ENCODE peak calls at places on chromosomes 5 and 9, in four cellular contexts. V is GM12878, F is K562, I is H1. R is an unnamed sample.

GRCh38 chr5:10564838-10565784 is 1.2 kb downstream of the ANKRD33B start:
- DNase-seq in I (peak), V (no peak), F (peak), R (no peak)

GRCh38 chr5:92559743-92560142 is 1021.3 kb downstream of the NR2F1-AS1 start:
- DNase-seq in V (no peak), I (no peak), F (no peak), R (no peak)

GRCh38 chr5:153084476-153084875 is 406.0 kb upstream of the GRIA1 start:
- DNase-seq in I (no peak), F (no peak), V (no peak), R (no peak)

GRCh38 chr9:127177221-127177620 is 54.8 kb upstream of the ANGPTL2 start:
- DNase-seq in I (no peak), V (no peak), F (no peak), R (no peak)

GRCh38 chr5:35626108-35626507 is 8.4 kb downstream of the SPEF2 start:
- DNase-seq in I (no peak), F (no peak), V (no peak), R (no peak)

GRCh38 chr9:121508415-121508814 is 8.8 kb upstream of the GGTA1 start:
- DNase-seq in I (no peak), V (no peak), F (no peak), R (no peak)

GRCh38 chr5:60340965-60341471 is 358.9 kb downstream of the DEPDC1B start:
- DNase-seq in I (no peak), F (no peak), V (peak), R (no peak)

GRCh38 chr9:38686923-38687322 is 33.0 kb downstream of the FAM240B start:
- DNase-seq in I (no peak), V (no peak), F (no peak), R (no peak)

GRCh38 chr5:45694255-45694834 is 1.8 kb downstream of the HCN1 start:
- DNase-seq in I (no peak), V (no peak), F (no peak), R (no peak)

GRCh38 chr5:126044111-126044668 is 379.0 kb upstream of the GRAMD2B start:
- DNase-seq in F (no peak), I (no peak), V (no peak), R (no peak)

GRCh38 chr5:164818440-164818839 is 1313.0 kb downstream of the MAT2B start:
- DNase-seq in V (no peak), I (no peak), F (no peak), R (no peak)
- TF ChIP-seq POLR2AphosphoS5 in V (no peak), I (no peak), F (no peak), R (no peak)

GRCh38 chr5:179805529-179806249 is 977 bp downstream of the MGAT4B start:
- DNase-seq in V (no peak), F (peak), I (no peak), R (peak)
- TF ChIP-seq POLR2A in V (peak), F (no peak), I (no peak), R (peak)

GRCh38 chr9:21060919-21061561 is 16.7 kb downstream of the IFNB1 start:
- DNase-seq in V (peak), F (no peak), I (no peak), R (no peak)
- TF ChIP-seq TAF1 in V (no peak), F (no peak), I (no peak), R (no peak)

DNA sequence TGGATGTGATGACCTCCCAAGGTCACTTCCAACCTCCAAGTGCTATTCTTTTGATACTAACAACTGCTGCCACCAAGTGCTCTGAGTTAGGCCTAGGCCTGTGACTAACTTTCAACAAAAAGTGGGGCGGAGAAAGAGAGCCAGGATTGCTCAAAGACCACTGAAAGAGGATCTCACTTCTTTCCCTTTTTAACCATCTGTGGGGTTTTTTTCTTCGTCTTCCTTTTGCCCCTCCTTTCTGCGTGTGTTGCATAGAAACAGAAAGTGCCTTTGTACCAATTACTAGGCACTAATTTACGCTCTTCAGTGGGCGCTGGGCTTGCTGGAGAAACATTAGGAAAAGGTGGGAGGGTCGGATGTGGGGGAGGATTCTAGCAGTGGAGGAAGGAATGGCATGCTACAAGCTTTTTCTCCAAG is 8.0 kb downstream of the KLF9 start:
- DNase-seq in F (no peak), V (no peak), I (no peak), R (peak)
- TF ChIP-seq POLR2AphosphoS5 in F (no peak), V (no peak), I (no peak), R (no peak)

GRCh38 chr5:124760608-124761390 is 14.4 kb upstream of the ZNF608 start:
- DNase-seq in I (no peak), F (no peak), V (no peak), R (no peak)
- TF ChIP-seq POLR2A in I (no peak), F (no peak), V (no peak), R (no peak)

GRCh38 chr5:1665231-1665630 is 134.4 kb downstream of the MRPL36 start:
- DNase-seq in V (no peak), F (no peak), I (no peak), R (no peak)
- TF ChIP-seq TAF1 in V (no peak), F (no peak), I (no peak), R (no peak)

GRCh38 chr5:114118511-114118910 is 243.4 kb upstream of the KCNN2 start:
- DNase-seq in F (no peak), I (no peak), V (no peak), R (no peak)

GRCh38 chr5:114120166-114120565 is 241.7 kb upstream of the KCNN2 start:
- DNase-seq in I (no peak), V (no peak), F (no peak), R (no peak)

GRCh38 chr5:114123654-114124053 is 238.2 kb upstream of the KCNN2 start:
- DNase-seq in I (no peak), V (no peak), F (no peak), R (no peak)

GRCh38 chr5:114116981-114117380 is 244.9 kb upstream of the KCNN2 start:
- DNase-seq in I (no peak), F (no peak), V (no peak), R (no peak)

GRCh38 chr5:114122852-114123251 is 239.0 kb upstream of the KCNN2 start:
- DNase-seq in F (no peak), I (no peak), V (no peak), R (no peak)
- TF ChIP-seq POLR2AphosphoS5 in F (no peak), I (no peak), V (no peak), R (no peak)

GRCh38 chr5:118987988-118988945 is at the start of gene DTWD2:
- DNase-seq in I (peak), V (peak), F (peak), R (peak)
- TF ChIP-seq POLR2A in I (peak), V (peak), F (peak), R (peak)

GRCh38 chr5:82168294-82168693 is 109.9 kb downstream of the RPS23 start:
- DNase-seq in I (no peak), F (no peak), V (no peak), R (no peak)
- TF ChIP-seq TAF1 in I (no peak), F (no peak), V (no peak), R (no peak)

DNA sequence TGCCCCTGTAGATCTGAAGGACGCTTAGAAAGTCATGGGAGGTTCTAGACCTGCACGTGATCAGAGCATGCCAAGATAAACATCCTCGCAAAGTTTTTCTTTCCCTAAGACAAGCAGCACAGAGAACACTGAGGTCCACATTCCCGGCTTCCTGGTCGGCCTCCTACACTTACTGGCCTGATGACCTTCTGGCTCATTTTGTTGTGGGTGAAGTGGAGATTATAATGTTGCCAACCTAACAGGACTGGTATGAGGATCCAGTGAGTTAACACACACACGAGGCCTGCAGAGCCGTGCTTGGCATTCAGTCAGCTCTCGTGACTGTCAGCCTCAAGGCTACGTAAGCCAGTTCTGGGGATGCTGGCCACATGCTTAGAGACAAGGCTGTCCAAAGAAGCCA is 186.0 kb downstream of the TENT4A start:
- DNase-seq in I (no peak), F (no peak), V (no peak), R (no peak)
- TF ChIP-seq POLR2AphosphoS5 in I (no peak), F (no peak), V (no peak), R (no peak)

R was measured in GM12892.